ENCODE peak calls at places on chromosomes 5 and 9, in nine cellular contexts. B, C, Q, U, G, K, R, Z and W are unnamed samples.

GRCh38 chr5:133285583-133286021 is 233.8 kb downstream of the HSPA4 start:
- DNase-seq in B (peak; percentile 51), C (no peak), Q (no peak), U (peak; percentile 59), G (no peak), K (peak; percentile 81), R (peak; percentile 43), Z (peak; percentile 86), W (no peak)

GRCh38 chr5:66666778-66667177 is 70.6 kb downstream of the MAST4 start:
- DNase-seq in B (no peak), C (no peak), Q (no peak), U (no peak), G (no peak), K (no peak), R (no peak), Z (peak; percentile 38), W (no peak)

GRCh38 chr5:108259306-108259705 is 122.6 kb downstream of the FBXL17 start:
- DNase-seq in B (no peak), C (no peak), Q (no peak), U (no peak), G (no peak), K (no peak), R (peak; percentile 16), Z (no peak), W (no peak)

GRCh38 chr5:160240350-160240749 is 11.0 kb downstream of the FABP6 start:
- DNase-seq in B (no peak), C (no peak), Q (no peak), U (no peak), G (no peak), K (no peak), R (peak; percentile 7), Z (no peak), W (no peak)

GRCh38 chr5:170719551-170719950 is 64.0 kb upstream of the GABRP start:
- DNase-seq in B (no peak), C (no peak), Q (no peak), U (no peak), G (no peak), K (no peak), R (no peak), Z (no peak), W (no peak)

GRCh38 chr9:130331573-130331972 is 66.0 kb downstream of the HMCN2 start:
- DNase-seq in B (no peak), C (no peak), Q (no peak), U (peak; percentile 74), G (no peak), K (peak; percentile 86), R (peak; percentile 45), Z (no peak), W (no peak)

GRCh38 chr9:75185585-75186170 is 97.4 kb downstream of the OSTF1 start:
- DNase-seq in B (no peak), C (peak; percentile 16), Q (peak; percentile 38), U (peak; percentile 76), G (no peak), K (no peak), R (peak; percentile 47), Z (peak; percentile 49), W (no peak)

GRCh38 chr9:114112778-114113585 is 13.9 kb upstream of the KIF12 start:
- DNase-seq in B (peak; percentile 90), C (no peak), Q (no peak), U (peak; percentile 86), G (peak; percentile 75), K (peak; percentile 92), R (peak; percentile 68), Z (peak; percentile 62), W (no peak)

GRCh38 chr5:73201547-73202513 is 28.8 kb downstream of the TMEM174 start:
- DNase-seq in B (peak; percentile 86), C (peak; percentile 63), Q (peak; percentile 78), U (peak; percentile 92), G (peak; percentile 74), K (peak; percentile 69), R (peak; percentile 91), Z (peak; percentile 84), W (no peak)

GRCh38 chr9:135921749-135922310 is 14.5 kb upstream of the CAMSAP1 start:
- DNase-seq in B (no peak), C (no peak), Q (no peak), U (no peak), G (no peak), K (no peak), R (no peak), Z (no peak), W (no peak)

GRCh38 chr9:21559402-21560280 is 77.5 kb upstream of the IFNE start:
- DNase-seq in B (no peak), C (no peak), Q (no peak), U (peak; percentile 83), G (peak; percentile 52), K (peak; percentile 21), R (peak; percentile 68), Z (peak; percentile 32), W (no peak)

GRCh38 chr5:67493676-67494075 is 297.1 kb upstream of the CD180 start:
- DNase-seq in B (peak; percentile 69), C (peak; percentile 55), Q (peak; percentile 3), U (peak; percentile 57), G (no peak), K (peak; percentile 60), R (peak; percentile 29), Z (peak; percentile 31), W (no peak)

GRCh38 chr5:60701317-60701988 is 1.5 kb upstream of the DEPDC1B start:
- DNase-seq in B (no peak), C (no peak), Q (no peak), U (no peak), G (no peak), K (no peak), R (no peak), Z (no peak), W (no peak)

GRCh38 chr5:26692952-26693351 is 345.4 kb downstream of the CDH9 start:
- DNase-seq in B (no peak), C (no peak), Q (no peak), U (no peak), G (no peak), K (no peak), R (no peak), Z (no peak), W (no peak)

GRCh38 chr9:81737871-81738507 is 48.6 kb upstream of the TLE1 start:
- DNase-seq in B (peak; percentile 70), C (peak; percentile 6), Q (peak; percentile 89), U (peak; percentile 54), G (no peak), K (no peak), R (peak; percentile 73), Z (peak; percentile 24), W (no peak)

GRCh38 chr5:19928556-19929421 is 59.2 kb downstream of the CDH18 start:
- DNase-seq in B (no peak), C (peak; percentile 6), Q (no peak), U (no peak), G (no peak), K (no peak), R (no peak), Z (no peak), W (no peak)

GRCh38 chr5:38807570-38808461 is 38.0 kb upstream of the OSMR start:
- DNase-seq in B (no peak), C (no peak), Q (no peak), U (no peak), G (no peak), K (no peak), R (no peak), Z (no peak), W (no peak)
- H3K4me3 ChIP-seq in B (no peak overlapping the region), C (no peak overlapping the region), Q (peak overlapping the region; percentile 15), U (no peak overlapping the region), G (no peak overlapping the region), K (no peak overlapping the region), R (no peak overlapping the region), Z (no peak overlapping the region), W (no peak overlapping the region)

GRCh38 chr9:126722252-126722921 is 82.5 kb upstream of the ZBTB43 start:
- DNase-seq in B (peak; percentile 84), C (no peak), Q (peak; percentile 36), U (peak; percentile 95), G (peak; percentile 94), K (peak; percentile 82), R (peak; percentile 79), Z (peak; percentile 83), W (no peak)
- TF ChIP-seq POLR2A in B (no peak), C (no peak), Q (no peak), U (no peak), G (peak; percentile 10), K (no peak), R (no peak), Z (no peak), W (no peak)

GRCh38 chr5:177448244-177448950 is 1.8 kb downstream of the PRR7 start:
- DNase-seq in B (no peak), C (no peak), Q (no peak), U (no peak), G (no peak), K (no peak), R (no peak), Z (no peak), W (no peak)
- H3K4me3 ChIP-seq in B (no peak overlapping the region), C (no peak overlapping the region), Q (peak overlapping the region; percentile 86), U (no peak overlapping the region), G (peak overlapping the region; percentile 60), K (no peak overlapping the region), R (no peak overlapping the region), Z (no peak overlapping the region), W (no peak overlapping the region)

DNA sequence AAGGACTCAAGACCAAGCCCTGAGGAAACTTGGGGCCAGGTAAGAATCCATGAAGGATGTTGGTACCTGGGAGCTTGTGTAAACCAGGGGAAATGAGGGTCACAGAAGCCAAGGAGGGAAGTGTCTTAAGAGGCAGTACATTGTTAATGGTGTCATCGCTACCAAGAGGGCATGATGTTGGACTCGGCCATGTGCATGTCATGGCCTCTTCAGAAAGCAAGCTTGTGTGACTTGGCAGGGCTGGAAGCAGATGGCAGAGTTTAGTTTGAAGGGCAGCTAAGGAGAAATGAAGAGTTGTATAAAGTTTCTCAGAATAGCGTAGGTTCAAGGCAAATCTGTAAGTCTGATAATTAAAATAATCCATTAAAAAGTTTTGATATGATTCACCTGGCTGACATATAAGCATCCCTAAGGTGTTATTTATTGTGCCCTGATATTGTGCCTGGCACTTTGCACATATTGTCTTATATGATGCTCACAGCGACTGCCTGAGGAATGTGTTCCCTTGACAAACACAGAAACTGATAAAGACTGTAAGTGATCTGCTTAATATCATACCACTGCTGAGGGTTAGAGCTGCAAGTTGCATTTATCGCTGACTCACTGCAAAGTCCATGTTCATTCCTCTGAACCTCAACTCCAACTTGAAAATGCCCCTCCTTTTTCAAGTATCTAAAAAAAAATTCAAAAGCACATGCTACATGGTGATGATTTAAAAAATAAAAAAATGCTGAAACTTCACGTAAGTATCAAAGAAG is 81.3 kb upstream of the PTPN3 start:
- DNase-seq in B (no peak), C (no peak), Q (no peak), U (no peak), G (no peak), K (no peak), R (no peak), Z (no peak), W (no peak)
- TF ChIP-seq POLR2A in B (no peak), C (no peak), Q (no peak), U (no peak), G (no peak), K (no peak), R (no peak), Z (no peak), W (no peak)